ENCODE peak calls at places on chromosome 21, in seven cellular contexts. V is T-cell; Y is choroid plexus epithelial cell; W is activated CD4-positive, alpha-beta T cell treated with anti-CD3 and anti-CD28 coated beads for 48 hours; T is adrenal gland; O is stimulated activated CD4-positive, alpha-beta T cell treated with anti-CD3 and anti-CD28 coated beads, TNF-alpha, amount 100 ng/mL, for 24 hours; M is GM23338. S is an unnamed sample.

GRCh38 chr21:24658016-24658415 is 949.3 kb downstream of the MRPL39 start:
- DNase-seq in Y (no peak), M (no peak), W (no peak), T (no peak), O (no peak), V (no peak), S (no peak)

GRCh38 chr21:37974081-37974480 is 57.8 kb upstream of the KCNJ6 start:
- DNase-seq in Y (peak), V (no peak), W (no peak), M (no peak), O (no peak), T (no peak), S (peak)

GRCh38 chr21:46151989-46152938 is 3.1 kb downstream of the FTCD start:
- DNase-seq in W (peak), T (peak), O (no peak), Y (no peak), V (no peak), M (no peak), S (no peak)

GRCh38 chr21:38925923-38926322 is 120.2 kb downstream of the ETS2 start:
- DNase-seq in T (peak), O (no peak), V (no peak), M (no peak), Y (peak), W (no peak), S (peak)

GRCh38 chr21:34526618-34527290 is 14.7 kb upstream of the KCNE1 start:
- DNase-seq in T (peak), Y (peak), O (peak), M (peak), V (no peak), W (peak), S (peak)

GRCh38 chr21:34558166-34558565 is 46.2 kb upstream of the KCNE1 start:
- DNase-seq in W (no peak), Y (no peak), M (no peak), T (no peak), V (no peak), O (no peak), S (no peak)

GRCh38 chr21:34874689-34875513 is 174.2 kb downstream of the RUNX1 start:
- DNase-seq in M (no peak), T (no peak), Y (no peak), W (no peak), V (no peak), O (no peak), S (no peak)

GRCh38 chr21:31924548-31924947 is 51.7 kb downstream of the HUNK start:
- DNase-seq in M (no peak), W (no peak), Y (no peak), T (no peak), V (no peak), O (no peak), S (no peak)

GRCh38 chr21:42309753-42310213 is 5.4 kb downstream of the TFF3 start:
- DNase-seq in Y (peak), W (peak), M (peak), V (peak), O (peak), T (peak), S (no peak)

GRCh38 chr21:26042181-26042876 is 128.2 kb downstream of the APP start:
- DNase-seq in T (no peak), O (no peak), M (no peak), W (no peak), V (no peak), Y (no peak), S (no peak)

GRCh38 chr21:34017127-34017961 is 56.0 kb upstream of the MRPS6 start:
- DNase-seq in O (no peak), T (no peak), Y (peak), W (no peak), V (no peak), M (no peak), S (no peak)

GRCh38 chr21:15729674-15730483 is at the start of gene USP25:
- DNase-seq in V (peak), Y (peak), T (peak), W (peak), M (peak), O (peak), S (peak)

GRCh38 chr21:27290020-27290419 is 323.1 kb upstream of the ADAMTS5 start:
- DNase-seq in T (no peak), Y (no peak), M (no peak), V (no peak), W (no peak), O (no peak), S (no peak)

GRCh38 chr21:21246007-21246406 is 247.8 kb downstream of the NCAM2 start:
- DNase-seq in W (no peak), V (no peak), M (no peak), T (no peak), Y (no peak), O (no peak), S (no peak)

GRCh38 chr21:43716376-43717165 is 2.4 kb upstream of the PDXK start:
- DNase-seq in T (no peak), O (no peak), Y (no peak), W (no peak), V (no peak), M (no peak), S (peak)

GRCh38 chr21:17673261-17674020 is 60.7 kb upstream of the BTG3 start:
- DNase-seq in O (no peak), Y (peak), T (no peak), M (peak), W (no peak), V (no peak), S (peak)

GRCh38 chr21:33149166-33149565 is 79.2 kb downstream of the OLIG1 start:
- DNase-seq in O (no peak), M (no peak), V (no peak), T (no peak), W (no peak), Y (no peak), S (no peak)

GRCh38 chr21:29359718-29360117 is 61.0 kb downstream of the BACH1 start:
- DNase-seq in V (no peak), Y (no peak), T (no peak), O (no peak), M (no peak), W (no peak), S (no peak)

GRCh38 chr21:34227386-34227852 is 136.4 kb upstream of the KCNE2 start:
- DNase-seq in Y (peak), M (no peak), W (no peak), O (no peak), V (no peak), T (no peak), S (peak)

S was measured in RPMI7951.